ENCODE peak calls at places on chromosomes 1 and 21, in nine cellular contexts. K is foreskin fibroblast, D is tibial nerve, W is PC-3, G is sigmoid colon, P is breast epithelium, H is A549, X is neural progenitor cell, Q is epithelial cell of esophagus. S is an unnamed sample.
A peak's percentile ranks its signal among the peaks of the same experiment; 100 is the strongest.

GRCh38 chr1:31752952-31753351 is 11.2 kb downstream of the ADGRB2 start:
- DNase-seq in Q (no peak), K (no peak), W (no peak), X (no peak), G (no peak), D (no peak), H (no peak), P (no peak), S (no peak)

GRCh38 chr1:174789399-174789798 is 210.3 kb upstream of the CACYBP start:
- DNase-seq in G (no peak), Q (peak; percentile 30), P (no peak), D (no peak), H (no peak), W (peak; percentile 38), X (no peak), K (peak; percentile 54), S (peak; percentile 39)

GRCh38 chr1:30617161-30617560 is 106.2 kb downstream of the MATN1 start:
- DNase-seq in D (no peak), K (no peak), W (no peak), Q (peak; percentile 30), X (no peak), G (no peak), H (no peak), P (no peak), S (no peak)

GRCh38 chr1:155091071-155092051 is 12.7 kb downstream of the EFNA3 start:
- DNase-seq in K (peak; percentile 84), Q (peak; percentile 68), X (peak; percentile 91), G (peak; percentile 89), D (peak; percentile 77), P (peak; percentile 78), H (peak; percentile 73), W (peak; percentile 93), S (peak; percentile 71)

GRCh38 chr1:108893141-108893530 is 16.4 kb downstream of the GPSM2 start:
- DNase-seq in K (no peak), P (no peak), D (no peak), X (no peak), W (peak; percentile 34), G (no peak), Q (peak; percentile 48), H (no peak), S (no peak)

GRCh38 chr1:225525377-225525776 is 97.5 kb upstream of the LBR start:
- DNase-seq in W (no peak), G (no peak), K (no peak), P (no peak), X (no peak), D (no peak), Q (no peak), H (no peak), S (no peak)

GRCh38 chr1:228684609-228685008 is 50.7 kb upstream of the RHOU start:
- DNase-seq in Q (no peak), G (no peak), W (no peak), K (no peak), X (no peak), D (no peak), P (no peak), H (no peak), S (no peak)

GRCh38 chr1:21335750-21336168 is 45.5 kb upstream of the ECE1 start:
- DNase-seq in D (no peak), Q (peak; percentile 78), G (peak; percentile 72), P (no peak), K (no peak), H (no peak), W (peak; percentile 92), X (no peak), S (no peak)

GRCh38 chr1:82830695-82831380 is 1030.1 kb downstream of the ADGRL2 start:
- DNase-seq in W (no peak), P (no peak), X (no peak), Q (no peak), G (no peak), H (no peak), D (no peak), K (no peak), S (no peak)

GRCh38 chr1:207079706-207080246 is 8.9 kb upstream of the C4BPB start:
- DNase-seq in H (no peak), X (no peak), Q (no peak), K (no peak), W (peak; percentile 50), D (no peak), P (no peak), G (no peak), S (no peak)

GRCh38 chr1:68234094-68234493 is 1.8 kb upstream of the WLS start:
- DNase-seq in W (peak; percentile 37), H (no peak), P (no peak), K (no peak), Q (peak; percentile 66), X (no peak), G (no peak), D (no peak), S (no peak)

GRCh38 chr1:100443739-100444571 is 91.6 kb downstream of the CDC14A start:
- DNase-seq in K (peak; percentile 25), P (no peak), G (peak; percentile 66), H (no peak), W (peak; percentile 23), X (no peak), D (no peak), Q (no peak), S (peak; percentile 51)

GRCh38 chr21:42179316-42179715 is 39.6 kb upstream of the ABCG1 start:
- DNase-seq in W (no peak), G (no peak), P (no peak), D (no peak), K (no peak), H (no peak), X (peak; percentile 74), Q (no peak), S (no peak)

GRCh38 chr1:113870778-113871177 is 734 bp downstream of the PTPN22 start:
- DNase-seq in G (no peak), X (no peak), H (no peak), K (no peak), D (no peak), P (no peak), W (no peak), Q (no peak), S (no peak)

DNA sequence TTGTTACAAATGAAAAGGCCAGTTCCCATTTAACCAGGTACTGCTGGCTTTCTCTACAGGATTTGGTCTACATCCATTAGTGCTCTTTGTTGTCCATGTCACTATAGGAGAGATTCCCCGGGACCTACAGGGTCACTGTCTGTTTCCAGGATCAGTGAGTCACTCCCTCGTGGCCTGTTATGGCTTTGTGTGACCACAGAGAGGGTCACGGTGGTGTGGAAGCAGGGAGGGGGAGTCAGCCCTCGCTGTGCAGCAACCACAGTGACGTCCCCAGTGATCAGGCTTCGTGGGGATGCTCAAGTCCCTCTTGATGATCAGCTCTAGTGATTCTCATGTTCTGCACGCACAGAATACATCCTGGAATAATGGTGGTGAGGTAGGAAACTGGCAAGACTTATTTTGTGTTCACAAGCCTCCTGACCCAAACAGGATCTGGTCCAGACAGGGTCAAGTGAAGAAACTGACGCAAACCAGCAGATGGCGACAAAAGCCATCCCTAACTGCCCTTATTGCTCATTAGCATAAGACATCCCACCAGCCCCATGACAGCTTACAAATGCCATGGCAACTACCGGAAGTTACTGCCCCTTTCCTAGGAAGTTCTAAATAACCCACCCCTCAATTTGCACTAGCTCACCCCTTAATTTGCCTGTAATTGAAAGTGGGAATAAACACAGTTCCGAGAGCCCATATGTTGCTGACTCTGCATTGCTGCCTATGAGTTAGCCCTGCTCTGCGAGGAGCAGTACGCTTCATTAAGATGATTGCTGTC is 98.5 kb downstream of the DISC1 start:
- DNase-seq in Q (peak; percentile 50), P (no peak), H (peak; percentile 40), K (peak; percentile 49), G (no peak), D (no peak), W (peak; percentile 84), X (peak; percentile 66), S (peak; percentile 81)
- TF ChIP-seq CTCF in Q (peak; percentile 54), P (no peak), H (peak; percentile 53), K (peak; percentile 40), G (no peak), D (no peak), W (peak; percentile 93), X (peak; percentile 62), S (peak; percentile 64)

DNA sequence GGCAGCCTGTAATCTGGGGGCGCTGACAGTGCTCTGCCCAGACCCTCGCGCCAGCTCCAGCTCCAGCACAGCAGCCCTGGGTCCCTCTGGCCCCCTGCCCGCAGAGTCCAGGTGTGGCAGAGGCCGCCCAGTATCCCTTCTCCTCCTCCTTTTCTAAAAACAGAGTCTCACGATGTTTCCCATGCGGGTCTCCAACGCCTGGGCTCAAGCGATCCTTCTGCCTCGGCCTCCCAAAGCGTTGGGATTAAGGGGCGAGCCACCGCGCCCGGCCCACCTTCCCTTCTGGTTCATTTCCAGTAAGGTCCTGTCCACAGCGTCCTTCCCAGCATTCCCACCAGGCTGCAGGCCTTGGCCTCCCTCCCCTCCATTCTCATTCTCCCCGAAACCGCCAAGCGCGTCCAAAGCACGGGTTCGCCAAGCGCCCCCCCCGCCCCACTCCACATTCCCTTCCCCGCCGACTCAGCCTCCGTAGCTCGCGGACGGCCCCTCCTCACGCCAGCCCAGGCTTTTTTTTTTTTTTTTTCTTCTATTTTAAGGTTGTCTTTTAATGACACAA is 2.0 kb upstream of the PCBP3 start:
- DNase-seq in D (no peak), G (no peak), Q (no peak), P (no peak), H (no peak), K (no peak), X (peak; percentile 48), W (no peak), S (no peak)
- H3K4me3 ChIP-seq in D (no peak overlapping the region), G (no peak overlapping the region), Q (no peak overlapping the region), P (no peak overlapping the region), H (no peak overlapping the region), K (no peak overlapping the region), X (no peak overlapping the region), W (no peak overlapping the region), S (no peak overlapping the region)

GRCh38 chr1:14109276-14109635 is 409.3 kb downstream of the PRDM2 start:
- DNase-seq in P (no peak), Q (no peak), H (no peak), X (no peak), W (no peak), G (no peak), D (no peak), K (no peak), S (no peak)

GRCh38 chr1:14113271-14113670 is 413.3 kb downstream of the PRDM2 start:
- DNase-seq in D (no peak), G (no peak), Q (no peak), W (peak; percentile 47), H (no peak), P (no peak), X (no peak), K (no peak), S (no peak)

GRCh38 chr1:14112613-14113012 is 412.6 kb downstream of the PRDM2 start:
- DNase-seq in H (no peak), Q (no peak), X (no peak), P (no peak), K (no peak), D (no peak), G (no peak), W (no peak), S (no peak)

GRCh38 chr1:14110040-14110439 is 410.1 kb downstream of the PRDM2 start:
- DNase-seq in H (no peak), W (no peak), X (no peak), P (no peak), Q (no peak), G (no peak), K (no peak), D (no peak), S (no peak)

GRCh38 chr1:14111121-14111520 is 411.1 kb downstream of the PRDM2 start:
- DNase-seq in D (no peak), H (no peak), Q (no peak), P (no peak), W (peak; percentile 24), G (no peak), K (no peak), X (no peak), S (no peak)
- TF ChIP-seq CTCF in D (no peak), H (no peak), Q (no peak), P (no peak), W (peak; percentile 41), G (no peak), K (no peak), X (peak; percentile 8), S (no peak)

GRCh38 chr1:9066945-9067807 is 2.3 kb downstream of the SLC2A5 start:
- DNase-seq in K (peak; percentile 93), G (peak; percentile 82), D (peak; percentile 58), W (peak; percentile 64), H (no peak), Q (peak; percentile 81), X (no peak), P (no peak), S (peak; percentile 96)
- H3K4me3 ChIP-seq in K (no peak overlapping the region), G (no peak overlapping the region), D (no peak overlapping the region), W (no peak overlapping the region), H (no peak overlapping the region), Q (no peak overlapping the region), X (no peak overlapping the region), P (peak overlapping the region; percentile 31), S (no peak overlapping the region)

S was measured in cardiac fibroblast.